ENCODE peak calls at places on chromosome 4, in seven cellular contexts. P is adrenal gland, Q is mucosa of descending colon, C is AG10803, U is endodermal cell, K is lung, L is HFFc6. T is an unnamed sample.

GRCh38 chr4:152729466-152729865 is 49.7 kb upstream of the TMEM154 start:
- DNase-seq in U (no peak), P (no peak), Q (no peak), C (peak), L (peak), K (no peak), T (no peak)

GRCh38 chr4:19698961-19699360 is 552.7 kb upstream of the SLIT2 start:
- DNase-seq in L (no peak), U (no peak), C (no peak), Q (no peak), K (no peak), P (no peak), T (no peak)

GRCh38 chr4:33111106-33111505 is 2390.9 kb downstream of the PCDH7 start:
- DNase-seq in K (no peak), U (no peak), P (no peak), L (no peak), C (peak), Q (no peak), T (no peak)

GRCh38 chr4:73450398-73451004 is 14.5 kb downstream of the AFP start:
- DNase-seq in P (no peak), Q (no peak), K (no peak), U (peak), L (peak), C (peak), T (no peak)

GRCh38 chr4:41060352-41061318 is 153.7 kb downstream of the APBB2 start:
- DNase-seq in L (peak), C (peak), K (no peak), P (no peak), U (no peak), Q (no peak), T (no peak)

GRCh38 chr4:25843340-25844097 is 19.3 kb downstream of the SEL1L3 start:
- DNase-seq in P (no peak), L (no peak), C (no peak), U (no peak), K (peak), Q (peak), T (no peak)

GRCh38 chr4:16029329-16029728 is 54.5 kb downstream of the PROM1 start:
- DNase-seq in P (no peak), U (no peak), K (no peak), L (no peak), C (peak), Q (no peak), T (no peak)

GRCh38 chr4:127574643-127575042 is 58.1 kb upstream of the INTU start:
- DNase-seq in P (no peak), Q (no peak), L (no peak), U (peak), K (no peak), C (no peak), T (no peak)

GRCh38 chr4:97646997-97647396 is 496.3 kb downstream of the STPG2 start:
- DNase-seq in C (no peak), L (no peak), U (no peak), K (no peak), Q (no peak), P (no peak), T (no peak)

GRCh38 chr4:110798682-110799081 is 175.8 kb upstream of the PITX2 start:
- DNase-seq in Q (peak), P (no peak), U (no peak), L (no peak), K (no peak), C (peak), T (no peak)

GRCh38 chr4:74768857-74769525 is 25.3 kb downstream of the BTC start:
- DNase-seq in P (no peak), L (peak), U (no peak), K (no peak), Q (peak), C (no peak), T (no peak)

GRCh38 chr4:40721730-40722171 is 28.0 kb upstream of the NSUN7 start:
- DNase-seq in P (no peak), Q (no peak), U (no peak), K (no peak), L (peak), C (peak), T (no peak)

GRCh38 chr4:53702334-53703266 is 111.3 kb upstream of the LNX1 start:
- DNase-seq in L (peak), U (peak), P (peak), C (peak), K (peak), Q (peak), T (peak)

GRCh38 chr4:126375462-126376054 is 1060.8 kb downstream of the FAT4 start:
- DNase-seq in Q (no peak), K (no peak), P (no peak), L (no peak), U (no peak), C (peak), T (no peak)

GRCh38 chr4:81366786-81367185 is 104.9 kb downstream of the RASGEF1B start:
- DNase-seq in K (no peak), C (peak), U (no peak), L (no peak), Q (no peak), P (no peak), T (no peak)

GRCh38 chr4:160493206-160493605 is 1390.3 kb downstream of the RAPGEF2 start:
- DNase-seq in Q (no peak), L (no peak), C (no peak), K (no peak), P (no peak), U (no peak), T (no peak)

GRCh38 chr4:3679851-3680311 is 86.3 kb upstream of the ADRA2C start:
- DNase-seq in U (peak), L (no peak), P (no peak), C (no peak), Q (no peak), K (no peak), T (no peak)

GRCh38 chr4:121789960-121790829 is 10.9 kb upstream of the EXOSC9 start:
- DNase-seq in L (peak), Q (no peak), C (peak), K (no peak), U (no peak), P (no peak), T (no peak)

GRCh38 chr4:1126506-1126905 is 13.1 kb upstream of the RNF212 start:
- DNase-seq in Q (no peak), P (no peak), C (peak), L (no peak), U (no peak), K (no peak), T (no peak)

GRCh38 chr4:11732155-11732554 is 303.5 kb upstream of the HS3ST1 start:
- DNase-seq in K (no peak), U (no peak), C (no peak), P (no peak), L (no peak), Q (peak), T (no peak)

GRCh38 chr4:183314806-183315205 is 5.3 kb downstream of the CLDN22 start:
- DNase-seq in Q (no peak), K (no peak), P (no peak), C (no peak), U (no peak), L (no peak), T (no peak)

GRCh38 chr4:98977557-98977956 is 18.0 kb upstream of the METAP1 start:
- DNase-seq in P (no peak), C (no peak), L (no peak), Q (no peak), U (no peak), K (no peak), T (no peak)

GRCh38 chr4:80033581-80033980 is 39.4 kb downstream of the ANTXR2 start:
- DNase-seq in L (no peak), K (no peak), U (no peak), C (no peak), P (no peak), Q (no peak), T (no peak)

GRCh38 chr4:54215379-54216072 is 13.6 kb upstream of the PDGFRA start:
- DNase-seq in K (no peak), P (no peak), U (peak), C (peak), Q (no peak), L (no peak), T (no peak)

DNA sequence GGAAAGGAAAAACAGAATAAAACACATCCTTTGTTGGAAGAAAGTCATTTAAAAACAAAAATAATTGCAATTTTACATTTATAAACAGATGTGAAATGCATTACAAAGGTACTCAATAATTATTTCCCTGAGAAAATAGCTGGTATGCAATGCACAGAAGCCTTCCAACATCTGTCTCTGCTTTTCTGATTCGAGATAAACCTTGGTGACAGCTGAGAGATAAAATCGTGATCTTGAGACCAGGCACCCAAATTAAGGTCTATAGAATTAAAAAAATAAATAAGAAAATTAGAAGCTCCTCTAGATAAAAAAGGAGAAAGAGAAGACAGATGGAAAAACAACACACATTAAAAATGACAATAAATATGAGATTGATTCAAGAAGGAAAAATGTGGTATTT is 544.0 kb downstream of the SPRY1 start:
- DNase-seq in Q (no peak), U (no peak), P (no peak), L (no peak), K (no peak), C (no peak), T (no peak)
- TF ChIP-seq CTCF in Q (no peak), U (no peak), P (no peak), L (no peak), K (no peak), C (no peak), T (no peak)

GRCh38 chr4:88817740-88818139 is 120.1 kb upstream of the NAP1L5 start:
- DNase-seq in P (no peak), U (no peak), Q (no peak), L (no peak), C (no peak), K (no peak), T (no peak)

GRCh38 chr4:88812420-88812819 is 114.8 kb upstream of the NAP1L5 start:
- DNase-seq in K (no peak), U (no peak), C (no peak), P (no peak), L (no peak), Q (no peak), T (no peak)

GRCh38 chr4:88811904-88812303 is 114.3 kb upstream of the NAP1L5 start:
- DNase-seq in K (no peak), U (no peak), L (no peak), Q (no peak), C (no peak), P (no peak), T (no peak)

GRCh38 chr4:88812976-88813375 is 115.3 kb upstream of the NAP1L5 start:
- DNase-seq in Q (no peak), K (no peak), P (no peak), U (no peak), L (no peak), C (no peak), T (no peak)

GRCh38 chr4:88814043-88814617 is 116.5 kb upstream of the NAP1L5 start:
- DNase-seq in Q (no peak), C (no peak), K (no peak), P (peak), L (no peak), U (peak), T (no peak)
- TF ChIP-seq CTCF in Q (no peak), C (no peak), K (no peak), P (no peak), L (no peak), U (peak), T (no peak)

GRCh38 chr4:106898621-106899230 is 137.4 kb downstream of the DKK2 start:
- DNase-seq in L (peak), P (peak), C (peak), K (peak), Q (peak), U (peak), T (no peak)
- TF ChIP-seq CTCF in L (peak), P (peak), C (peak), K (peak), Q (peak), U (peak), T (peak)

DNA sequence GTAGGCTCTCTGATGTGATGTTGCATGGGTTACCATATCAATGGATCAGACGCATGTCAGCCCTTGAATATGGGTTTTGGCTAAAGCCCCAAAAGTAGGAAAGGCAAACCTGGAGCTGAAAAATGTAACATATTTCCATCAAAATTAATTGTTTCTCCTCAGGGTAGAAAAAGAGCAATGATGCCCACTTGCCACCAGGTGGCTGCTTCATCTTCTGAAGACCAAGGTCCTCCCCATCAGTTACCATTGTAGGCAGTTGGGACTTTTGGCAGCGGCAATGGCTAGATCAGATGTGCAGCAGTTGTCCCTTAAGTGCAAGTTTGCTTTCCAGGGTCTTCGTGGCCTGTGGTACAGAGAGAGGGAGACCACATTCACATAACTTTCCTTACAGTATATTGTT is 118.2 kb downstream of the NAF1 start:
- DNase-seq in P (peak), Q (peak), C (peak), U (peak), K (no peak), L (no peak), T (no peak)
- TF ChIP-seq CTCF in P (peak), Q (no peak), C (peak), U (peak), K (no peak), L (peak), T (peak)

T was measured in osteocyte.